ENCODE peak calls at places on chromosomes 5 and 9, in five cellular contexts. J, E, Y, R and X are unnamed samples.

GRCh38 chr5:36017622-36018021 is 26.4 kb upstream of the UGT3A1 start:
- DNase-seq in Y (no peak), J (no peak), E (no peak), R (no peak), X (no peak)

GRCh38 chr9:128208386-128208785 is 5.2 kb downstream of the DNM1 start:
- DNase-seq in E (no peak), Y (no peak), J (no peak), R (no peak), X (no peak)

GRCh38 chr9:106958955-106959657 is 96.1 kb downstream of the ZNF462 start:
- DNase-seq in Y (no peak), J (no peak), R (no peak), E (no peak), X (no peak)

GRCh38 chr9:84296146-84296843 is 44.3 kb downstream of the SLC28A3 start:
- DNase-seq in E (no peak), J (no peak), Y (no peak), R (no peak), X (no peak)

GRCh38 chr9:115395511-115396021 is 277.6 kb upstream of the TNC start:
- DNase-seq in R (no peak), J (no peak), E (no peak), Y (no peak), X (no peak)

GRCh38 chr5:104372796-104373195 is 810.2 kb upstream of the NUDT12 start:
- DNase-seq in R (no peak), J (no peak), E (no peak), Y (no peak), X (no peak)

GRCh38 chr5:95822038-95822407 is 503 bp downstream of the GLRX start:
- DNase-seq in R (peak; percentile 82), Y (peak; percentile 63), J (no peak), E (peak; percentile 82), X (peak; percentile 34)

GRCh38 chr5:1633605-1634336 is 110.0 kb upstream of the LPCAT1 start:
- DNase-seq in J (no peak), Y (peak; percentile 87), R (peak; percentile 91), E (peak; percentile 88), X (peak; percentile 67)

GRCh38 chr5:34686762-34687268 is 30.7 kb downstream of the RAI14 start:
- DNase-seq in J (peak; percentile 100), R (peak; percentile 75), Y (peak; percentile 21), E (no peak), X (no peak)

GRCh38 chr9:107810493-107810931 is 320.9 kb upstream of the KLF4 start:
- DNase-seq in Y (no peak), R (peak; percentile 66), J (no peak), E (no peak), X (no peak)

GRCh38 chr5:130141689-130142320 is 237.5 kb downstream of the CHSY3 start:
- DNase-seq in J (peak; percentile 9), E (peak; percentile 49), R (peak; percentile 64), Y (no peak), X (no peak)

GRCh38 chr9:82170079-82170662 is 181.6 kb downstream of the SPATA31D1 start:
- DNase-seq in Y (no peak), R (no peak), E (no peak), J (no peak), X (no peak)

GRCh38 chr5:74562116-74562515 is 78.4 kb downstream of the ENC1 start:
- DNase-seq in E (no peak), Y (no peak), J (no peak), R (no peak), X (no peak)
- H3K36me3 ChIP-seq in E (no peaks in the 10 kb centered on the region), Y (no peaks in the 10 kb centered on the region), J (no peaks in the 10 kb centered on the region), R (no peaks in the 10 kb centered on the region), X (no peaks in the 10 kb centered on the region)

DNA sequence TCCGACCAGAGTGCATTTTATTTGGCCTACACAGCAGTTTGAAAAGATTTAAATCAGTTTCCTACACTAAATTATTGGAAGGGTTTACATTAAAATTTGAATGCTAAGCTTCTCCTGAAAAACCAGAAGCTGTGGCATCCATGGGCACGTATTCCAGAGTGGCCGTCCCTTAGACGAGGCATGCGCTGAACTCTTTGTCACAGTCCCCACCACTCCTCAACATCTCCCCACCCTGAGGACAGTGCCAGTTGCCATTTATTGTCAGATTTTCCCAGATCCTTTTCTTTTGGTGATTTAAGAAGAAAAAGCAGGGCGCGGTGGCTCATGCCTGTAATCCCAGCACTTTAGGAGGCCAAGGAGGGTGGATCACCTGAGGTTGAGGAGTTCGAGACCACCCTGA is 39.9 kb upstream of the UNC5A start:
- DNase-seq in R (peak; percentile 7), E (no peak), Y (no peak), J (no peak), X (no peak)
- H3K27me3 ChIP-seq in R (peaks cover 23% of the 10 kb centered on the region), E (no peaks in the 10 kb centered on the region), Y (no peaks in the 10 kb centered on the region), J (peaks cover 3% of the 10 kb centered on the region), X (no peaks in the 10 kb centered on the region)

DNA sequence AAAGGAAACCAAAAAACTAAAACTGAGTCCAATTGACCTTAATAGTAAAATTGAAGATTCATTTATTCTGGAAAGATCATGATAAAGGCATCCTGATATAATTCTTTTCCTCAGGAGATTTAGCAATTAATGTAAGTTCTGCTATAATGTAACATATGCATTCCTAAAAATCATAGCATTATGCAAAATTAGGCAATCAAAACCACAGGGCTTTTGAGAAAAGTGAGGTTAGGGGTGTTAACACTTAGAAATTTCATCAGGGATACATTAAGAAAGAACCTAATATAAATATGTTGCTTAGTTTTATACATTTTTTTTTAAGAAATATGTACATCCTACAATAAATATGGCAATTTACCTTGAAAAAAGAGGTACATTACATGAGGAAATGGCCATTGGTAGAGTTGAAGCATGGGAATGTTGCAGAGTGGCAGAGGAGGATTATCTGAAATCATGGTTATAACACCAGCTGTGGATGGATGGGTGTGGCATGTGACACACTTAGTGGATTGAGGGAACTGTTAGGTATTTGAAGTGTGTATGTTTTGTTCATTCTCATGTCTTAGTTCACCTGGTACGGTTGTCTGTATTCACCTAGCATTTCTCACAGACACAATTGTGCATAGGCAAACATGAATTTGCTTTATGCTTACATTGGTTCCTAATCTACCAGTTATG is 51.1 kb downstream of the CCNH start:
- DNase-seq in R (no peak), E (no peak), J (no peak), Y (no peak), X (no peak)
- H3K36me3 ChIP-seq in R (peaks cover 36% of the 10 kb centered on the region), E (no peaks in the 10 kb centered on the region), J (no peaks in the 10 kb centered on the region), Y (peaks cover 58% of the 10 kb centered on the region), X (no peaks in the 10 kb centered on the region)

GRCh38 chr9:132156256-132156655 is 5.6 kb upstream of the NTNG2 start:
- DNase-seq in E (no peak), R (no peak), Y (no peak), J (no peak), X (no peak)

GRCh38 chr9:132154925-132155324 is 6.9 kb upstream of the NTNG2 start:
- DNase-seq in R (no peak), J (no peak), E (no peak), Y (no peak), X (no peak)

GRCh38 chr9:132160802-132161742 is 786 bp upstream of the NTNG2 start:
- DNase-seq in J (peak; percentile 26), R (no peak), E (peak; percentile 66), Y (peak; percentile 29), X (peak; percentile 25)

GRCh38 chr9:132155514-132155913 is 6.3 kb upstream of the NTNG2 start:
- DNase-seq in R (no peak), Y (no peak), E (no peak), J (no peak), X (no peak)

GRCh38 chr9:132157347-132158116 is 4.3 kb upstream of the NTNG2 start:
- DNase-seq in J (no peak), E (no peak), Y (no peak), R (no peak), X (no peak)
- H3K27me3 ChIP-seq in J (peaks cover 64% of the 10 kb centered on the region), E (peaks cover 20% of the 10 kb centered on the region), Y (no peaks in the 10 kb centered on the region), R (peaks cover 37% of the 10 kb centered on the region), X (peaks cover under 1% of the 10 kb centered on the region)